ENCODE peak calls at places on chromosome 19, in ten cellular contexts. One of them, this sample, is unnamed.

GRCh38 chr19:6100284-6100915 is 9.9 kb downstream of the RFX2 start:
- DNase-seq in HTR-8/SVneo: no peak
- DNase-seq in EH: no peak
- DNase-seq in fibroblast of the aortic adventitia: no peak
- DNase-seq in activated T-helper 1 cell treated with anti-CD3 and anti-CD28 coated beads, Interleukin-2, amount 50 U/mL, for 16 hours: no peak
- DNase-seq in ACHN: no peak
- DNase-seq in AG09309: no peak
- DNase-seq in CD8-positive, alpha-beta memory T cell: no peak
- DNase-seq in cardiac muscle cell: no peak
- DNase-seq in stimulated activated CD4-positive, alpha-beta T cell treated with anti-CD3 and anti-CD28 coated beads, Interleukin-2, amount 100 ng/mL, for 24 hours: peak
- DNase-seq in this sample: no peak

GRCh38 chr19:53882391-53883050 is 524 bp downstream of the PRKCG start:
- DNase-seq in cardiac muscle cell: no peak
- DNase-seq in AG09309: no peak
- DNase-seq in stimulated activated CD4-positive, alpha-beta T cell treated with anti-CD3 and anti-CD28 coated beads, Interleukin-2, amount 100 ng/mL, for 24 hours: no peak
- DNase-seq in fibroblast of the aortic adventitia: no peak
- DNase-seq in EH: no peak
- DNase-seq in ACHN: no peak
- DNase-seq in HTR-8/SVneo: no peak
- DNase-seq in activated T-helper 1 cell treated with anti-CD3 and anti-CD28 coated beads, Interleukin-2, amount 50 U/mL, for 16 hours: no peak
- DNase-seq in CD8-positive, alpha-beta memory T cell: no peak
- DNase-seq in this sample: no peak

GRCh38 chr19:34370983-34371382 is 6.0 kb downstream of the GPI start:
- DNase-seq in HTR-8/SVneo: no peak
- DNase-seq in activated T-helper 1 cell treated with anti-CD3 and anti-CD28 coated beads, Interleukin-2, amount 50 U/mL, for 16 hours: no peak
- DNase-seq in fibroblast of the aortic adventitia: no peak
- DNase-seq in CD8-positive, alpha-beta memory T cell: no peak
- DNase-seq in AG09309: no peak
- DNase-seq in cardiac muscle cell: no peak
- DNase-seq in EH: no peak
- DNase-seq in ACHN: no peak
- DNase-seq in stimulated activated CD4-positive, alpha-beta T cell treated with anti-CD3 and anti-CD28 coated beads, Interleukin-2, amount 100 ng/mL, for 24 hours: no peak
- DNase-seq in this sample: no peak

GRCh38 chr19:44998025-44998424 is 3.2 kb upstream of the RELB start:
- DNase-seq in activated T-helper 1 cell treated with anti-CD3 and anti-CD28 coated beads, Interleukin-2, amount 50 U/mL, for 16 hours: no peak
- DNase-seq in stimulated activated CD4-positive, alpha-beta T cell treated with anti-CD3 and anti-CD28 coated beads, Interleukin-2, amount 100 ng/mL, for 24 hours: no peak
- DNase-seq in cardiac muscle cell: no peak
- DNase-seq in fibroblast of the aortic adventitia: no peak
- DNase-seq in EH: no peak
- DNase-seq in CD8-positive, alpha-beta memory T cell: no peak
- DNase-seq in ACHN: no peak
- DNase-seq in HTR-8/SVneo: no peak
- DNase-seq in AG09309: no peak
- DNase-seq in this sample: no peak

GRCh38 chr19:46955114-46955812 is 64.4 kb upstream of the NPAS1 start:
- DNase-seq in ACHN: no peak
- DNase-seq in HTR-8/SVneo: no peak
- DNase-seq in CD8-positive, alpha-beta memory T cell: peak
- DNase-seq in AG09309: no peak
- DNase-seq in fibroblast of the aortic adventitia: peak
- DNase-seq in EH: peak
- DNase-seq in stimulated activated CD4-positive, alpha-beta T cell treated with anti-CD3 and anti-CD28 coated beads, Interleukin-2, amount 100 ng/mL, for 24 hours: peak
- DNase-seq in cardiac muscle cell: peak
- DNase-seq in activated T-helper 1 cell treated with anti-CD3 and anti-CD28 coated beads, Interleukin-2, amount 50 U/mL, for 16 hours: peak
- DNase-seq in this sample: no peak

GRCh38 chr19:10769533-10770491 is 51.9 kb downstream of the DNM2 start:
- DNase-seq in activated T-helper 1 cell treated with anti-CD3 and anti-CD28 coated beads, Interleukin-2, amount 50 U/mL, for 16 hours: no peak
- DNase-seq in AG09309: no peak
- DNase-seq in fibroblast of the aortic adventitia: peak
- DNase-seq in CD8-positive, alpha-beta memory T cell: no peak
- DNase-seq in stimulated activated CD4-positive, alpha-beta T cell treated with anti-CD3 and anti-CD28 coated beads, Interleukin-2, amount 100 ng/mL, for 24 hours: no peak
- DNase-seq in HTR-8/SVneo: no peak
- DNase-seq in EH: peak
- DNase-seq in cardiac muscle cell: peak
- DNase-seq in ACHN: peak
- DNase-seq in this sample: no peak

GRCh38 chr19:48925240-48925843 is 8.2 kb upstream of the DHDH start:
- DNase-seq in CD8-positive, alpha-beta memory T cell: no peak
- DNase-seq in stimulated activated CD4-positive, alpha-beta T cell treated with anti-CD3 and anti-CD28 coated beads, Interleukin-2, amount 100 ng/mL, for 24 hours: no peak
- DNase-seq in HTR-8/SVneo: no peak
- DNase-seq in EH: peak
- DNase-seq in AG09309: peak
- DNase-seq in cardiac muscle cell: peak
- DNase-seq in ACHN: peak
- DNase-seq in fibroblast of the aortic adventitia: peak
- DNase-seq in activated T-helper 1 cell treated with anti-CD3 and anti-CD28 coated beads, Interleukin-2, amount 50 U/mL, for 16 hours: no peak
- DNase-seq in this sample: no peak

GRCh38 chr19:33569822-33570221 is 48.2 kb upstream of the PEPD start:
- DNase-seq in CD8-positive, alpha-beta memory T cell: no peak
- DNase-seq in AG09309: no peak
- DNase-seq in cardiac muscle cell: no peak
- DNase-seq in EH: no peak
- DNase-seq in fibroblast of the aortic adventitia: peak
- DNase-seq in ACHN: no peak
- DNase-seq in HTR-8/SVneo: no peak
- DNase-seq in activated T-helper 1 cell treated with anti-CD3 and anti-CD28 coated beads, Interleukin-2, amount 50 U/mL, for 16 hours: no peak
- DNase-seq in stimulated activated CD4-positive, alpha-beta T cell treated with anti-CD3 and anti-CD28 coated beads, Interleukin-2, amount 100 ng/mL, for 24 hours: no peak
- DNase-seq in this sample: no peak

GRCh38 chr19:12380444-12380737 is 14.9 kb upstream of the ZNF442 start:
- DNase-seq in HTR-8/SVneo: no peak
- DNase-seq in AG09309: no peak
- DNase-seq in EH: no peak
- DNase-seq in ACHN: no peak
- DNase-seq in cardiac muscle cell: no peak
- DNase-seq in stimulated activated CD4-positive, alpha-beta T cell treated with anti-CD3 and anti-CD28 coated beads, Interleukin-2, amount 100 ng/mL, for 24 hours: no peak
- DNase-seq in fibroblast of the aortic adventitia: no peak
- DNase-seq in activated T-helper 1 cell treated with anti-CD3 and anti-CD28 coated beads, Interleukin-2, amount 50 U/mL, for 16 hours: no peak
- DNase-seq in CD8-positive, alpha-beta memory T cell: no peak
- DNase-seq in this sample: no peak

This sample was measured in activated T-cell treated with anti-CD3 and anti-CD28 coated beads for 24 hours.